ENCODE peak calls at places on chromosomes 4 and X, in eight cellular contexts. One of them, this sample, is unnamed.

GRCh38 chrX:11759172-11759460 is 1.1 kb downstream of the MSL3 start:
- DNase-seq in IMR-90: no peak
- DNase-seq in breast epithelium: no peak
- DNase-seq in thyroid gland: no peak
- DNase-seq in body of pancreas: no peak
- DNase-seq in heart left ventricle: no peak
- DNase-seq in A549: no peak
- DNase-seq in right lobe of liver: no peak
- DNase-seq in this sample: no peak

GRCh38 chr4:150244600-150244999 is 166.4 kb downstream of the DCLK2 start:
- DNase-seq in IMR-90: peak; percentile 78
- DNase-seq in breast epithelium: no peak
- DNase-seq in thyroid gland: no peak
- DNase-seq in body of pancreas: peak; percentile 16
- DNase-seq in heart left ventricle: no peak
- DNase-seq in A549: peak; percentile 27
- DNase-seq in right lobe of liver: no peak
- DNase-seq in this sample: no peak

GRCh38 chr4:41569957-41570356 is 32.0 kb downstream of the LIMCH1 start:
- DNase-seq in IMR-90: no peak
- DNase-seq in breast epithelium: no peak
- DNase-seq in thyroid gland: no peak
- DNase-seq in body of pancreas: peak; percentile 15
- DNase-seq in heart left ventricle: peak; percentile 60
- DNase-seq in A549: peak; percentile 4
- DNase-seq in right lobe of liver: no peak
- DNase-seq in this sample: no peak

GRCh38 chrX:23742174-23742692 is 843 bp downstream of the ACOT9 start:
- DNase-seq in IMR-90: peak; percentile 74
- DNase-seq in breast epithelium: no peak
- DNase-seq in thyroid gland: peak; percentile 43
- DNase-seq in body of pancreas: peak; percentile 41
- DNase-seq in heart left ventricle: peak; percentile 45
- DNase-seq in A549: peak; percentile 64
- DNase-seq in right lobe of liver: no peak
- DNase-seq in this sample: no peak

GRCh38 chr4:87758278-87758677 is 41.1 kb upstream of the IBSP start:
- DNase-seq in IMR-90: no peak
- DNase-seq in breast epithelium: no peak
- DNase-seq in thyroid gland: no peak
- DNase-seq in body of pancreas: no peak
- DNase-seq in heart left ventricle: no peak
- DNase-seq in A549: no peak
- DNase-seq in right lobe of liver: no peak
- DNase-seq in this sample: no peak

GRCh38 chr4:103754844-103755243 is 35.1 kb upstream of the TACR3 start:
- DNase-seq in IMR-90: no peak
- DNase-seq in breast epithelium: no peak
- DNase-seq in thyroid gland: peak; percentile 9
- DNase-seq in body of pancreas: peak; percentile 80
- DNase-seq in heart left ventricle: no peak
- DNase-seq in A549: peak; percentile 21
- DNase-seq in right lobe of liver: no peak
- DNase-seq in this sample: no peak

GRCh38 chr4:140937866-140938265 is 181.7 kb upstream of the TBC1D9 start:
- DNase-seq in IMR-90: peak; percentile 80
- DNase-seq in breast epithelium: no peak
- DNase-seq in thyroid gland: no peak
- DNase-seq in body of pancreas: no peak
- DNase-seq in heart left ventricle: no peak
- DNase-seq in A549: peak; percentile 26
- DNase-seq in right lobe of liver: no peak
- DNase-seq in this sample: no peak

GRCh38 chr4:174245714-174246113 is 37.8 kb downstream of the FBXO8 start:
- DNase-seq in IMR-90: no peak
- DNase-seq in breast epithelium: no peak
- DNase-seq in thyroid gland: no peak
- DNase-seq in body of pancreas: no peak
- DNase-seq in heart left ventricle: no peak
- DNase-seq in A549: no peak
- DNase-seq in right lobe of liver: no peak
- DNase-seq in this sample: no peak

GRCh38 chr4:48944252-48944651 is 37.7 kb upstream of the OCIAD2 start:
- DNase-seq in IMR-90: no peak
- DNase-seq in breast epithelium: no peak
- DNase-seq in thyroid gland: peak; percentile 77
- DNase-seq in body of pancreas: no peak
- DNase-seq in heart left ventricle: no peak
- DNase-seq in A549: peak; percentile 41
- DNase-seq in right lobe of liver: no peak
- DNase-seq in this sample: no peak

GRCh38 chr4:37717575-37717974 is 31.4 kb upstream of the RELL1 start:
- DNase-seq in IMR-90: peak; percentile 92
- DNase-seq in breast epithelium: no peak
- DNase-seq in thyroid gland: no peak
- DNase-seq in body of pancreas: no peak
- DNase-seq in heart left ventricle: no peak
- DNase-seq in A549: peak; percentile 4
- DNase-seq in right lobe of liver: no peak
- DNase-seq in this sample: no peak

GRCh38 chrX:17459008-17459407 is 84.0 kb downstream of the NHS start:
- DNase-seq in IMR-90: peak; percentile 61
- DNase-seq in breast epithelium: no peak
- DNase-seq in thyroid gland: peak; percentile 3
- DNase-seq in body of pancreas: peak; percentile 2
- DNase-seq in heart left ventricle: no peak
- DNase-seq in A549: no peak
- DNase-seq in right lobe of liver: no peak
- DNase-seq in this sample: no peak

GRCh38 chr4:1723131-1723801 is 1.9 kb downstream of the TACC3 start:
- DNase-seq in IMR-90: no peak
- DNase-seq in breast epithelium: no peak
- DNase-seq in thyroid gland: no peak
- DNase-seq in body of pancreas: no peak
- DNase-seq in heart left ventricle: no peak
- DNase-seq in A549: no peak
- DNase-seq in right lobe of liver: peak; percentile 19
- DNase-seq in this sample: no peak

GRCh38 chr4:37389967-37390580 is 145.5 kb downstream of the NWD2 start:
- DNase-seq in IMR-90: peak; percentile 41
- DNase-seq in breast epithelium: no peak
- DNase-seq in thyroid gland: peak; percentile 16
- DNase-seq in body of pancreas: peak; percentile 61
- DNase-seq in heart left ventricle: no peak
- DNase-seq in A549: peak; percentile 46
- DNase-seq in right lobe of liver: no peak
- DNase-seq in this sample: no peak

GRCh38 chr4:121799208-121799823 is 1.8 kb upstream of the EXOSC9 start:
- DNase-seq in IMR-90: no peak
- DNase-seq in breast epithelium: no peak
- DNase-seq in thyroid gland: no peak
- DNase-seq in body of pancreas: no peak
- DNase-seq in heart left ventricle: no peak
- DNase-seq in A549: no peak
- DNase-seq in right lobe of liver: no peak
- DNase-seq in this sample: no peak

GRCh38 chr4:172480471-172480870 is 667.3 kb downstream of the GALNTL6 start:
- DNase-seq in IMR-90: no peak
- DNase-seq in breast epithelium: no peak
- DNase-seq in thyroid gland: no peak
- DNase-seq in body of pancreas: no peak
- DNase-seq in heart left ventricle: no peak
- DNase-seq in A549: no peak
- DNase-seq in right lobe of liver: no peak
- DNase-seq in this sample: no peak

GRCh38 chrX:148609766-148610698 is 109.6 kb downstream of the AFF2 start:
- DNase-seq in IMR-90: no peak
- DNase-seq in breast epithelium: no peak
- DNase-seq in thyroid gland: no peak
- DNase-seq in body of pancreas: peak; percentile 1
- DNase-seq in heart left ventricle: no peak
- DNase-seq in A549: no peak
- DNase-seq in right lobe of liver: no peak
- DNase-seq in this sample: no peak

GRCh38 chrX:119482497-119483480 is 14.5 kb downstream of the SLC25A5 start:
- DNase-seq in IMR-90: peak; percentile 39
- DNase-seq in breast epithelium: peak; percentile 51
- DNase-seq in thyroid gland: peak; percentile 59
- DNase-seq in body of pancreas: peak; percentile 59
- DNase-seq in heart left ventricle: peak; percentile 71
- DNase-seq in A549: peak; percentile 80
- DNase-seq in right lobe of liver: peak; percentile 73
- DNase-seq in this sample: no peak

DNA sequence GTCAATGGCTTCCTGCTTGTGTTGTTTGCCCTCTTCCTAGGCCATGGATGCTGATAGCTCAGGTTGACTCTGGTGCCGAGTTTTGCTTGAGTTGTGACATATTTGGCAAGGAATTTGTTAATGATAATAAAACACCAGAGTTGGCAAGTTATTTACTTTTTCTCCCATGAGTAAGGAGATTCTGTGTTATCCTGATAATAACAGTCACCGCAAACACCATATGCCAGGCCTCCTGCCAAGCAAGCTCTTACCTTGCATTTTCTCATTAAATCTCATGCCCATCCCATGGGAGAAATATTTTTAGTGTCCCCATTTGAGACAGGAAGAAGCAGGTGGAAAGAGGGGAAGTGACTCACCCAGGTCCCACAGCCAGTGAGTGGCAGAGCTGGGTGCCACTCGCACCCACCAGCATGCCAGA is 67.4 kb upstream of the CLCN4 start:
- DNase-seq in IMR-90: peak; percentile 36
- DNase-seq in breast epithelium: no peak
- DNase-seq in thyroid gland: no peak
- DNase-seq in body of pancreas: peak; percentile 42
- DNase-seq in heart left ventricle: no peak
- DNase-seq in A549: peak; percentile 36
- DNase-seq in right lobe of liver: no peak
- DNase-seq in this sample: no peak
- TF ChIP-seq POLR2A in IMR-90: no peak
- TF ChIP-seq POLR2A in breast epithelium: no peak
- TF ChIP-seq POLR2A in thyroid gland: no peak
- TF ChIP-seq POLR2A in body of pancreas: no peak
- TF ChIP-seq POLR2A in heart left ventricle: no peak
- TF ChIP-seq POLR2A in A549: no peak
- TF ChIP-seq POLR2A in right lobe of liver: no peak
- TF ChIP-seq POLR2A in this sample: no peak

DNA sequence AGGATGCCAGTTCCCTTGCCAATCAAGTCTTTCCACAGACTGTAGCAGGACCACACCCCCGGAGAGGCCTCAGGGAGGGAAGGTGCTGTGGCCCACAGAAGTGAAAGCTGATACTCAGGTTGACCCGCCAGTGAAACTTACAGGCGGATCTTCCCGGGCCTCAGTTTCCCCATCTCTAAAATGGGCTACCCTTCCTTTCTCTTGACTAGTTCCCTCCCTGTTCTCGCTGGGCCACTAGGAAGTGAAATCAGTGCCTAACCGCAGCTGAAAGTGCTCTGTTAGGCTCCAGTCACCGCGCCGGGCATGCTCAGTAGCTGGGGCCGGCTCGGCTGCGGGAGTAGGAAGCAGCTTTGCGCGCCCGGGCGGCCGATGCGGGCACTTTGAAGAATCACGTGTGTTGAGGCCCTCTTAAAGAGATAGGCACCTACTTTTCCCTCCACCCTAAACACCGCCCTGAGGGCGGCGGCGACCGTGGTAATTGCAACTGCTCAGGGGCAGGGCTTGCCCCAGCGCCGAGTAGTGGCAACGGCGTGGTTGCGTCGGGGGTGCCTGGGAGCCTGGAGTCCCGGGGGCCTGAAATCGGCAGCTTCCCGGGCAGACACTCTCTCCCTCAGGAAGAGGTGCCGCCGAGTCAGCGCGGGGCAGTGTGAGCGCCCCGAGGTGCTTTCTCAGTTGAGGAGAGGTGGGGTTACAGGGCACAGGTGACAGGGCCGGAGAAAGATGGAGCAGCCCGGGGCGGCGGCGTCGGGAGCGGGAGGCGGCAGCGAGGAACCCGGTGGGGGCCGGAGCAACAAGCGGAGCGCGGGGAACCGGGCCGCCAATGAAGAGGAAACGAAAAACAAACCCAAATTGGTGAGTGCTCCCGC is at the start of gene DIAPH2:
- DNase-seq in IMR-90: peak; percentile 75
- DNase-seq in breast epithelium: peak; percentile 53
- DNase-seq in thyroid gland: peak; percentile 64
- DNase-seq in body of pancreas: peak; percentile 85
- DNase-seq in heart left ventricle: peak; percentile 80
- DNase-seq in A549: peak; percentile 84
- DNase-seq in right lobe of liver: peak; percentile 82
- DNase-seq in this sample: no peak
- TF ChIP-seq CTCF in IMR-90: no peak
- TF ChIP-seq CTCF in breast epithelium: no peak
- TF ChIP-seq CTCF in thyroid gland: no peak
- TF ChIP-seq CTCF in body of pancreas: peak; percentile 45
- TF ChIP-seq CTCF in heart left ventricle: peak; percentile 17
- TF ChIP-seq CTCF in A549: no peak
- TF ChIP-seq CTCF in right lobe of liver: no peak
- TF ChIP-seq CTCF in this sample: no peak

GRCh38 chr4:181661090-181661489 is 582.1 kb upstream of the TENM3 start:
- DNase-seq in IMR-90: peak; percentile 85
- DNase-seq in breast epithelium: no peak
- DNase-seq in thyroid gland: no peak
- DNase-seq in body of pancreas: no peak
- DNase-seq in heart left ventricle: no peak
- DNase-seq in A549: no peak
- DNase-seq in right lobe of liver: no peak
- DNase-seq in this sample: no peak
- H3K4me3 ChIP-seq in IMR-90: no peak overlapping the region
- H3K4me3 ChIP-seq in breast epithelium: no peak overlapping the region
- H3K4me3 ChIP-seq in thyroid gland: no peak overlapping the region
- H3K4me3 ChIP-seq in body of pancreas: no peak overlapping the region
- H3K4me3 ChIP-seq in heart left ventricle: no peak overlapping the region
- H3K4me3 ChIP-seq in A549: no peak overlapping the region
- H3K4me3 ChIP-seq in right lobe of liver: no peak overlapping the region
- H3K4me3 ChIP-seq in this sample: no peak overlapping the region

GRCh38 chr4:74096265-74096980 is 2.6 kb downstream of the CXCL2 start:
- DNase-seq in IMR-90: no peak
- DNase-seq in breast epithelium: no peak
- DNase-seq in thyroid gland: no peak
- DNase-seq in body of pancreas: peak; percentile 38
- DNase-seq in heart left ventricle: no peak
- DNase-seq in A549: peak; percentile 42
- DNase-seq in right lobe of liver: peak; percentile 40
- DNase-seq in this sample: no peak

GRCh38 chr4:74097161-74097560 is 1.8 kb downstream of the CXCL2 start:
- DNase-seq in IMR-90: no peak
- DNase-seq in breast epithelium: no peak
- DNase-seq in thyroid gland: no peak
- DNase-seq in body of pancreas: no peak
- DNase-seq in heart left ventricle: no peak
- DNase-seq in A549: no peak
- DNase-seq in right lobe of liver: no peak
- DNase-seq in this sample: no peak

GRCh38 chr4:74098628-74098995 is 383 bp downstream of the CXCL2 start:
- DNase-seq in IMR-90: no peak
- DNase-seq in breast epithelium: no peak
- DNase-seq in thyroid gland: no peak
- DNase-seq in body of pancreas: no peak
- DNase-seq in heart left ventricle: no peak
- DNase-seq in A549: no peak
- DNase-seq in right lobe of liver: peak; percentile 43
- DNase-seq in this sample: no peak

GRCh38 chr4:74095886-74096264 is 3.1 kb downstream of the CXCL2 start:
- DNase-seq in IMR-90: no peak
- DNase-seq in breast epithelium: no peak
- DNase-seq in thyroid gland: no peak
- DNase-seq in body of pancreas: no peak
- DNase-seq in heart left ventricle: no peak
- DNase-seq in A549: no peak
- DNase-seq in right lobe of liver: no peak
- DNase-seq in this sample: no peak

GRCh38 chr4:74097631-74098550 is 1.1 kb downstream of the CXCL2 start:
- DNase-seq in IMR-90: no peak
- DNase-seq in breast epithelium: no peak
- DNase-seq in thyroid gland: no peak
- DNase-seq in body of pancreas: peak; percentile 16
- DNase-seq in heart left ventricle: no peak
- DNase-seq in A549: peak; percentile 59
- DNase-seq in right lobe of liver: peak; percentile 32
- DNase-seq in this sample: no peak
- TF ChIP-seq POLR2A in IMR-90: peak; percentile 68
- TF ChIP-seq POLR2A in breast epithelium: no peak
- TF ChIP-seq POLR2A in thyroid gland: no peak
- TF ChIP-seq POLR2A in body of pancreas: no peak
- TF ChIP-seq POLR2A in heart left ventricle: no peak
- TF ChIP-seq POLR2A in A549: no peak
- TF ChIP-seq POLR2A in right lobe of liver: peak; percentile 78
- TF ChIP-seq POLR2A in this sample: no peak